ENCODE peak calls at places on chromosomes 5 and 9, in four cellular contexts. A is fibroblast of the conjunctiva; I is NCI-H446 treated with DMSO at 0.1 percent for 48 hours; O is stimulated activated CD8-positive, alpha-beta memory T cell treated with anti-CD3 and anti-CD28 coated beads, Interleukin-2, amount 100 ng/mL, for 48 hours. X is an unnamed sample.
A peak's percentile ranks its signal among the peaks of the same experiment; 100 is the strongest.

GRCh38 chr9:121780641-121781040 is 129.2 kb downstream of the DAB2IP start:
- DNase-seq in O (no peak), A (no peak), I (no peak), X (no peak)

GRCh38 chr5:172235827-172236749 is 42.1 kb downstream of the EFCAB9 start:
- DNase-seq in I (no peak), A (no peak), O (no peak), X (no peak)

GRCh38 chr9:127783111-127783621 is 2.7 kb upstream of the CDK9 start:
- DNase-seq in A (no peak), I (no peak), O (peak; percentile 77), X (peak; percentile 93)

GRCh38 chr9:135035781-135036760 is 51.4 kb upstream of the OLFM1 start:
- DNase-seq in I (no peak), O (no peak), A (no peak), X (no peak)

GRCh38 chr9:136438909-136439549 is 616 bp downstream of the INPP5E start:
- DNase-seq in A (no peak), O (peak; percentile 45), I (no peak), X (peak; percentile 85)

GRCh38 chr5:154368041-154368800 is 77.6 kb upstream of the SAP30L start:
- DNase-seq in O (no peak), A (peak; percentile 88), I (peak; percentile 10), X (no peak)

GRCh38 chr9:137301086-137301947 is 754 bp downstream of the NRARP start:
- DNase-seq in A (no peak), I (no peak), O (no peak), X (peak; percentile 74)

GRCh38 chr5:40503438-40503837 is 176.3 kb upstream of the PTGER4 start:
- DNase-seq in I (no peak), O (no peak), A (no peak), X (no peak)

GRCh38 chr9:106019702-106020101 is 325.4 kb downstream of the TMEM38B start:
- DNase-seq in I (no peak), O (no peak), A (no peak), X (no peak)

GRCh38 chr5:149349382-149349781 is 4.1 kb downstream of the GRPEL2 start:
- DNase-seq in O (no peak), A (no peak), I (no peak), X (no peak)

GRCh38 chr9:87882627-87883026 is at the start of gene SPATA31E1:
- DNase-seq in O (no peak), I (no peak), A (no peak), X (no peak)

GRCh38 chr5:1733369-1733768 is 66.3 kb downstream of the MRPL36 start:
- DNase-seq in A (no peak), O (no peak), I (no peak), X (no peak)

GRCh38 chr9:127360829-127361228 is 36.1 kb upstream of the SLC2A8 start:
- DNase-seq in A (peak; percentile 8), O (no peak), I (no peak), X (no peak)

GRCh38 chr9:122374885-122375420 is 4.1 kb downstream of the PTGS1 start:
- DNase-seq in A (peak; percentile 67), I (no peak), O (no peak), X (no peak)

GRCh38 chr5:150989695-150990094 is 30.7 kb upstream of the GPX3 start:
- DNase-seq in I (no peak), A (no peak), O (no peak), X (no peak)

GRCh38 chr9:36251428-36251827 is 6.8 kb downstream of the GNE start:
- DNase-seq in O (no peak), I (no peak), A (no peak), X (no peak)

GRCh38 chr9:88781500-88782391 is 209.5 kb upstream of the S1PR3 start:
- DNase-seq in I (no peak), A (peak; percentile 63), O (no peak), X (no peak)

GRCh38 chr5:159819671-159820411 is 96.4 kb upstream of the ADRA1B start:
- DNase-seq in A (peak; percentile 29), I (no peak), O (no peak), X (no peak)

X was measured in stimulated activated effector memory CD8-positive, alpha-beta T cell treated with anti-CD3 and anti-CD28 coated beads, Interleukin-12 subunit alpha, Interleukin-12 subunit beta, amount 100 ng/mL, for 72 hours.